ENCODE peak calls at places on chromosomes 7 and 10, in nine cellular contexts. One of them, this sample, is unnamed.

GRCh38 chr7:81079736-81080135 is 160.9 kb upstream of the SEMA3C start:
- DNase-seq in sigmoid colon: no peak
- DNase-seq in CD4-positive, alpha-beta memory T cell: no peak
- DNase-seq in astrocyte: no peak
- DNase-seq in thoracic aorta: no peak
- DNase-seq in CD8-positive, alpha-beta memory T cell: no peak
- DNase-seq in naive thymus-derived CD4-positive, alpha-beta T cell: no peak
- DNase-seq in lower lobe of right lung: no peak
- DNase-seq in left ventricle myocardium inferior: no peak
- DNase-seq in this sample: no peak

GRCh38 chr10:60733189-60733815 is 45.0 kb upstream of the CDK1 start:
- DNase-seq in sigmoid colon: no peak
- DNase-seq in CD4-positive, alpha-beta memory T cell: peak; percentile 64
- DNase-seq in astrocyte: no peak
- DNase-seq in thoracic aorta: no peak
- DNase-seq in CD8-positive, alpha-beta memory T cell: peak; percentile 39
- DNase-seq in naive thymus-derived CD4-positive, alpha-beta T cell: peak; percentile 29
- DNase-seq in lower lobe of right lung: peak; percentile 77
- DNase-seq in left ventricle myocardium inferior: no peak
- DNase-seq in this sample: peak; percentile 33

GRCh38 chr7:22726345-22726848 is 603 bp upstream of the IL6 start:
- DNase-seq in sigmoid colon: peak; percentile 77
- DNase-seq in CD4-positive, alpha-beta memory T cell: peak; percentile 59
- DNase-seq in astrocyte: peak; percentile 80
- DNase-seq in thoracic aorta: no peak
- DNase-seq in CD8-positive, alpha-beta memory T cell: peak; percentile 37
- DNase-seq in naive thymus-derived CD4-positive, alpha-beta T cell: peak; percentile 31
- DNase-seq in lower lobe of right lung: peak; percentile 66
- DNase-seq in left ventricle myocardium inferior: no peak
- DNase-seq in this sample: no peak

GRCh38 chr7:18064242-18064838 is 36.7 kb upstream of the PRPS1L1 start:
- DNase-seq in sigmoid colon: no peak
- DNase-seq in CD4-positive, alpha-beta memory T cell: no peak
- DNase-seq in astrocyte: no peak
- DNase-seq in thoracic aorta: no peak
- DNase-seq in CD8-positive, alpha-beta memory T cell: no peak
- DNase-seq in naive thymus-derived CD4-positive, alpha-beta T cell: no peak
- DNase-seq in lower lobe of right lung: no peak
- DNase-seq in left ventricle myocardium inferior: no peak
- DNase-seq in this sample: no peak

GRCh38 chr10:34918060-34918840 is 103.2 kb upstream of the PARD3 start:
- DNase-seq in sigmoid colon: no peak
- DNase-seq in CD4-positive, alpha-beta memory T cell: no peak
- DNase-seq in astrocyte: no peak
- DNase-seq in thoracic aorta: no peak
- DNase-seq in CD8-positive, alpha-beta memory T cell: no peak
- DNase-seq in naive thymus-derived CD4-positive, alpha-beta T cell: no peak
- DNase-seq in lower lobe of right lung: no peak
- DNase-seq in left ventricle myocardium inferior: no peak
- DNase-seq in this sample: no peak

GRCh38 chr7:110590415-110590814 is 500.5 kb upstream of the LRRN3 start:
- DNase-seq in sigmoid colon: no peak
- DNase-seq in CD4-positive, alpha-beta memory T cell: no peak
- DNase-seq in astrocyte: no peak
- DNase-seq in thoracic aorta: no peak
- DNase-seq in CD8-positive, alpha-beta memory T cell: no peak
- DNase-seq in naive thymus-derived CD4-positive, alpha-beta T cell: no peak
- DNase-seq in lower lobe of right lung: peak; percentile 41
- DNase-seq in left ventricle myocardium inferior: no peak
- DNase-seq in this sample: no peak

GRCh38 chr7:1555813-1556540 is at the start of gene TMEM184A:
- DNase-seq in sigmoid colon: no peak
- DNase-seq in CD4-positive, alpha-beta memory T cell: peak; percentile 44
- DNase-seq in astrocyte: no peak
- DNase-seq in thoracic aorta: no peak
- DNase-seq in CD8-positive, alpha-beta memory T cell: peak; percentile 49
- DNase-seq in naive thymus-derived CD4-positive, alpha-beta T cell: peak; percentile 48
- DNase-seq in lower lobe of right lung: peak; percentile 87
- DNase-seq in left ventricle myocardium inferior: no peak
- DNase-seq in this sample: no peak

GRCh38 chr10:132397036-132397541 is at the start of gene PWWP2B:
- DNase-seq in sigmoid colon: peak; percentile 77
- DNase-seq in CD4-positive, alpha-beta memory T cell: peak; percentile 62
- DNase-seq in astrocyte: no peak
- DNase-seq in thoracic aorta: no peak
- DNase-seq in CD8-positive, alpha-beta memory T cell: peak; percentile 69
- DNase-seq in naive thymus-derived CD4-positive, alpha-beta T cell: peak; percentile 53
- DNase-seq in lower lobe of right lung: peak; percentile 78
- DNase-seq in left ventricle myocardium inferior: peak; percentile 70
- DNase-seq in this sample: peak; percentile 59

GRCh38 chr7:21243265-21243664 is 184.6 kb upstream of the SP4 start:
- DNase-seq in sigmoid colon: no peak
- DNase-seq in CD4-positive, alpha-beta memory T cell: no peak
- DNase-seq in astrocyte: no peak
- DNase-seq in thoracic aorta: no peak
- DNase-seq in CD8-positive, alpha-beta memory T cell: no peak
- DNase-seq in naive thymus-derived CD4-positive, alpha-beta T cell: no peak
- DNase-seq in lower lobe of right lung: no peak
- DNase-seq in left ventricle myocardium inferior: no peak
- DNase-seq in this sample: no peak

DNA sequence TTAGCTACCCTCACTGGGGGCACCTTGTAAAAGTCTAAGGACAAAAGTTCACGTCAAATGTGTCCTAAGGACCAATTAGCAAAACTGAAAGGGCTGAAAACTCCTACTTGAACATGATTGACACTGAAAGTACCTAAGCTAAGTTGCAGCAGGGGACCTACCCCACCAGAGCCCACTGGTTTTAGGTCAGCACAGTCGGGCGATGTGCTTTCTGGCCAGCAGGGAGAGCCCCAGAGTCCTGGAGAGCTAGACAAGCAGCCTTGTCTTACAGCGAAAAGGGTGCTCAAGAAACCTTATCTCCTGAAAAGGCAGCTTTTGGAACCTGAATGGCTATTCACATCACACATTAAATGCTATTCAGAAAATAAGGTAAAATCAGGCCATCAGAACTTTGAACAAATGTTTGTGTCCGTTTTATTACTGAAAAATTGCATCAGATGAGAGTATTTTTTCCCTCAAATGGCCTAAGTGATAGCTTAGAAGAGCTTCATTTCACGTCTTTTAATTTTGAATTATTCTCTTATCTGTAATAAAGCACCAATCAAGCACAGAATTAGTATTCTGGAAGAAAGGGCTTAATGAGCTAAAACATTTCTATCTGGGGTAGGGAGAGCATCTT is 52.2 kb upstream of the MKI67 start:
- DNase-seq in sigmoid colon: no peak
- DNase-seq in CD4-positive, alpha-beta memory T cell: peak; percentile 46
- DNase-seq in astrocyte: no peak
- DNase-seq in thoracic aorta: no peak
- DNase-seq in CD8-positive, alpha-beta memory T cell: peak; percentile 19
- DNase-seq in naive thymus-derived CD4-positive, alpha-beta T cell: peak; percentile 16
- DNase-seq in lower lobe of right lung: no peak
- DNase-seq in left ventricle myocardium inferior: no peak
- DNase-seq in this sample: peak; percentile 25
- H3K9me3 ChIP-seq in sigmoid colon: peaks cover 5% of the 10 kb centered on the region
- H3K9me3 ChIP-seq in CD4-positive, alpha-beta memory T cell: no peaks in the 10 kb centered on the region
- H3K9me3 ChIP-seq in astrocyte: peaks cover 3% of the 10 kb centered on the region
- H3K9me3 ChIP-seq in thoracic aorta: peaks cover 6% of the 10 kb centered on the region
- H3K9me3 ChIP-seq in CD8-positive, alpha-beta memory T cell: no peaks in the 10 kb centered on the region
- H3K9me3 ChIP-seq in naive thymus-derived CD4-positive, alpha-beta T cell: no peaks in the 10 kb centered on the region
- H3K9me3 ChIP-seq in lower lobe of right lung: peaks cover 14% of the 10 kb centered on the region
- H3K9me3 ChIP-seq in left ventricle myocardium inferior: peaks cover 49% of the 10 kb centered on the region
- H3K9me3 ChIP-seq in this sample: no peaks in the 10 kb centered on the region

DNA sequence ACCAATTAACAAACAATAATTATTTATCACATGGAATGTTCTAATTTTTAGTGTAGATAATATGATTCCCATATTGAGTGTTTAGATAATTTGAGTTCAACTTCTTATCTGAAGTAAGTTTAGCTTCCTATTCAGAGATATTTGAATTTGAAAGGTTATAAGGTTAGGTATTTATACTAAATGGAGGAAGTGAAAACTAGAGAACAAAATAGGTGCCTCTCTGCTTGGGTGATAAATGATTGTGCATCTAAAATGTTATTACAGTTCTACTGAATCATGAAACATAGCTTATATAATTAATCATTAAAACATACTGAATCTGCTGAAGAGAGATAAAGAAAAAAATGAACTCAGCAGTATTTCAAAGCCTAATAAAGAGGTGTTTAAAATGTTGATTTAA is 1174.3 kb downstream of the XPNPEP1 start:
- DNase-seq in sigmoid colon: no peak
- DNase-seq in CD4-positive, alpha-beta memory T cell: no peak
- DNase-seq in astrocyte: no peak
- DNase-seq in thoracic aorta: no peak
- DNase-seq in CD8-positive, alpha-beta memory T cell: no peak
- DNase-seq in naive thymus-derived CD4-positive, alpha-beta T cell: no peak
- DNase-seq in lower lobe of right lung: no peak
- DNase-seq in left ventricle myocardium inferior: no peak
- DNase-seq in this sample: no peak
- H3K9me3 ChIP-seq in sigmoid colon: no peaks in the 10 kb centered on the region
- H3K9me3 ChIP-seq in CD4-positive, alpha-beta memory T cell: no peaks in the 10 kb centered on the region
- H3K9me3 ChIP-seq in astrocyte: no peaks in the 10 kb centered on the region
- H3K9me3 ChIP-seq in thoracic aorta: no peaks in the 10 kb centered on the region
- H3K9me3 ChIP-seq in CD8-positive, alpha-beta memory T cell: no peaks in the 10 kb centered on the region
- H3K9me3 ChIP-seq in naive thymus-derived CD4-positive, alpha-beta T cell: no peaks in the 10 kb centered on the region
- H3K9me3 ChIP-seq in lower lobe of right lung: no peaks in the 10 kb centered on the region
- H3K9me3 ChIP-seq in left ventricle myocardium inferior: no peaks in the 10 kb centered on the region
- H3K9me3 ChIP-seq in this sample: no peaks in the 10 kb centered on the region

DNA sequence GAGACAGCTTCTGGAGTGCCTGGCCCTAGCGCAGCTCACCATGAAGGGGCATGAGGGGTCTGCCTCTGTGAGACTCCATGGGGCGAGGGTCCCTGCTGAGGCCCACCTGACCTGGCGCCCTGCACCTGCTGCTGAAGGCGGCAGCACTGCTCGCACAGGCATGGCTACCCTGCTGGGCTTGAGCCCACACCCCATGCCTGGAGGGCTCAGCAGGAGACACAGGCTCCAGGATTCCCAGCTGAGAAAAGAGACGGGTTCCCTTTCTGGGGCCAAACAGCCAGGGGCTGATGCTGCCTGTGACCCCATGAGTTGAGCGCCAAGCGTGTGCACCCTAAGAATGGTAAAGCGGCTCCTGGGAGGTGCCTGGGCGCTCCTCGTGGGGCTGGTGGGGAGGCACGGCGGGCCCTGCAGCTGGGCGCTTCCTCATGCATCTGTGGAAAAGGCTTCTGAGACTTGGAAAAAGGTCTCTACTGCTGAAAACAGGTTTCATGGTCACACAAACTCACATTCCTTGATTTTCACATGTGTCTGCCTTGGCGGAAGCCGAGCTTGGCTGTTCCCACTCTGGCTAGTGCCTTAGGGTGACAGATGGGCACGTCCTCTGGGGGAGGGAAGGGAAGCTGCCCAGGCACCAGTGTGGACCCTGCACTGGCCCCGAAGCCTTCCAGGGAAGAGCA is 233.5 kb downstream of the ZMYND11 start:
- DNase-seq in sigmoid colon: no peak
- DNase-seq in CD4-positive, alpha-beta memory T cell: no peak
- DNase-seq in astrocyte: no peak
- DNase-seq in thoracic aorta: no peak
- DNase-seq in CD8-positive, alpha-beta memory T cell: no peak
- DNase-seq in naive thymus-derived CD4-positive, alpha-beta T cell: no peak
- DNase-seq in lower lobe of right lung: no peak
- DNase-seq in left ventricle myocardium inferior: no peak
- DNase-seq in this sample: no peak
- H3K9me3 ChIP-seq in sigmoid colon: no peaks in the 10 kb centered on the region
- H3K9me3 ChIP-seq in CD4-positive, alpha-beta memory T cell: no peaks in the 10 kb centered on the region
- H3K9me3 ChIP-seq in astrocyte: no peaks in the 10 kb centered on the region
- H3K9me3 ChIP-seq in thoracic aorta: no peaks in the 10 kb centered on the region
- H3K9me3 ChIP-seq in CD8-positive, alpha-beta memory T cell: no peaks in the 10 kb centered on the region
- H3K9me3 ChIP-seq in naive thymus-derived CD4-positive, alpha-beta T cell: no peaks in the 10 kb centered on the region
- H3K9me3 ChIP-seq in lower lobe of right lung: no peaks in the 10 kb centered on the region
- H3K9me3 ChIP-seq in left ventricle myocardium inferior: no peaks in the 10 kb centered on the region
- H3K9me3 ChIP-seq in this sample: no peaks in the 10 kb centered on the region

GRCh38 chr7:57769131-57769530 is 319.2 kb downstream of the ZNF716 start:
- DNase-seq in sigmoid colon: no peak
- DNase-seq in CD4-positive, alpha-beta memory T cell: no peak
- DNase-seq in astrocyte: no peak
- DNase-seq in thoracic aorta: no peak
- DNase-seq in CD8-positive, alpha-beta memory T cell: no peak
- DNase-seq in naive thymus-derived CD4-positive, alpha-beta T cell: no peak
- DNase-seq in lower lobe of right lung: no peak
- DNase-seq in left ventricle myocardium inferior: no peak
- DNase-seq in this sample: no peak

GRCh38 chr7:57775396-57776088 is 325.6 kb downstream of the ZNF716 start:
- DNase-seq in sigmoid colon: no peak
- DNase-seq in CD4-positive, alpha-beta memory T cell: no peak
- DNase-seq in astrocyte: no peak
- DNase-seq in thoracic aorta: no peak
- DNase-seq in CD8-positive, alpha-beta memory T cell: no peak
- DNase-seq in naive thymus-derived CD4-positive, alpha-beta T cell: no peak
- DNase-seq in lower lobe of right lung: no peak
- DNase-seq in left ventricle myocardium inferior: no peak
- DNase-seq in this sample: no peak

GRCh38 chr7:57769958-57770357 is 320.0 kb downstream of the ZNF716 start:
- DNase-seq in sigmoid colon: no peak
- DNase-seq in CD4-positive, alpha-beta memory T cell: no peak
- DNase-seq in astrocyte: no peak
- DNase-seq in thoracic aorta: no peak
- DNase-seq in CD8-positive, alpha-beta memory T cell: no peak
- DNase-seq in naive thymus-derived CD4-positive, alpha-beta T cell: no peak
- DNase-seq in lower lobe of right lung: no peak
- DNase-seq in left ventricle myocardium inferior: no peak
- DNase-seq in this sample: no peak

GRCh38 chr7:57774300-57774699 is 324.3 kb downstream of the ZNF716 start:
- DNase-seq in sigmoid colon: no peak
- DNase-seq in CD4-positive, alpha-beta memory T cell: no peak
- DNase-seq in astrocyte: no peak
- DNase-seq in thoracic aorta: no peak
- DNase-seq in CD8-positive, alpha-beta memory T cell: no peak
- DNase-seq in naive thymus-derived CD4-positive, alpha-beta T cell: no peak
- DNase-seq in lower lobe of right lung: no peak
- DNase-seq in left ventricle myocardium inferior: no peak
- DNase-seq in this sample: no peak

GRCh38 chr7:57772126-57772924 is 322.3 kb downstream of the ZNF716 start:
- DNase-seq in sigmoid colon: no peak
- DNase-seq in CD4-positive, alpha-beta memory T cell: no peak
- DNase-seq in astrocyte: no peak
- DNase-seq in thoracic aorta: no peak
- DNase-seq in CD8-positive, alpha-beta memory T cell: no peak
- DNase-seq in naive thymus-derived CD4-positive, alpha-beta T cell: no peak
- DNase-seq in lower lobe of right lung: no peak
- DNase-seq in left ventricle myocardium inferior: no peak
- DNase-seq in this sample: no peak
- H3K9me3 ChIP-seq in sigmoid colon: no peaks in the 10 kb centered on the region
- H3K9me3 ChIP-seq in CD4-positive, alpha-beta memory T cell: no peaks in the 10 kb centered on the region
- H3K9me3 ChIP-seq in astrocyte: peaks cover 2% of the 10 kb centered on the region
- H3K9me3 ChIP-seq in thoracic aorta: peaks cover 3% of the 10 kb centered on the region
- H3K9me3 ChIP-seq in CD8-positive, alpha-beta memory T cell: no peaks in the 10 kb centered on the region
- H3K9me3 ChIP-seq in naive thymus-derived CD4-positive, alpha-beta T cell: no peaks in the 10 kb centered on the region
- H3K9me3 ChIP-seq in lower lobe of right lung: no peaks in the 10 kb centered on the region
- H3K9me3 ChIP-seq in left ventricle myocardium inferior: peaks cover 4% of the 10 kb centered on the region
- H3K9me3 ChIP-seq in this sample: no peaks in the 10 kb centered on the region

DNA sequence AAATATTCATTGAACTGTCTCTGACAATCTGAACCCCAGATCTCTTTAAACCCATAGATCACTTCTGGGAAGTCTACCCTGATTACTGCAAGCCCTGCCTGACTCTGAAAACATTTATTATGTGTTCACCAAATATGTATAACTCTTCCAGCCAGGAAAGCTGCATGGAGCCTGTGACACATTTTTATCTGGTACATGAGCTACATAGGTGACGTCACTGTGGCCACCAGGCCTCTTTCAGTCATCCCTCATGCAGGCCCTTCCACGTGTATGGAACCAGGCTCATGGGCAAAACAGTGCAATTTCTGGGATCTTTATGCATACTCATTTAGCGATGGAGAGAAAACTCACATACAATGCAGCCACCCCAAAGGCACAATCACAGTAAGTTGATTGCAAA is 133.9 kb upstream of the NUPR2 start:
- DNase-seq in sigmoid colon: no peak
- DNase-seq in CD4-positive, alpha-beta memory T cell: no peak
- DNase-seq in astrocyte: no peak
- DNase-seq in thoracic aorta: no peak
- DNase-seq in CD8-positive, alpha-beta memory T cell: no peak
- DNase-seq in naive thymus-derived CD4-positive, alpha-beta T cell: no peak
- DNase-seq in lower lobe of right lung: no peak
- DNase-seq in left ventricle myocardium inferior: no peak
- DNase-seq in this sample: no peak
- H3K9me3 ChIP-seq in sigmoid colon: no peaks in the 10 kb centered on the region
- H3K9me3 ChIP-seq in CD4-positive, alpha-beta memory T cell: no peaks in the 10 kb centered on the region
- H3K9me3 ChIP-seq in astrocyte: peaks cover 4% of the 10 kb centered on the region
- H3K9me3 ChIP-seq in thoracic aorta: no peaks in the 10 kb centered on the region
- H3K9me3 ChIP-seq in CD8-positive, alpha-beta memory T cell: no peaks in the 10 kb centered on the region
- H3K9me3 ChIP-seq in naive thymus-derived CD4-positive, alpha-beta T cell: no peaks in the 10 kb centered on the region
- H3K9me3 ChIP-seq in lower lobe of right lung: no peaks in the 10 kb centered on the region
- H3K9me3 ChIP-seq in left ventricle myocardium inferior: peaks cover 9% of the 10 kb centered on the region
- H3K9me3 ChIP-seq in this sample: no peaks in the 10 kb centered on the region